ENCODE peak calls at places on chromosomes 13 and 19, in seven cellular contexts. One of them, this sample, is unnamed.

GRCh38 chr13:43268632-43269031 is 245.2 kb downstream of the DNAJC15 start:
- DNase-seq in CD4-positive, CD25-positive, alpha-beta regulatory T cell: no peak
- DNase-seq in left kidney: peak; percentile 73
- DNase-seq in WTC11: no peak
- DNase-seq in PC-9: no peak
- DNase-seq in HTR-8/SVneo: no peak
- DNase-seq in stimulated activated CD4-positive, alpha-beta T cell treated with anti-CD3 and anti-CD28 coated beads, Interleukin-4, amount 100 ng/mL, for 1 hour: no peak
- DNase-seq in this sample: no peak

GRCh38 chr19:39966617-39967016 is 4.3 kb upstream of the PSMC4 start:
- DNase-seq in CD4-positive, CD25-positive, alpha-beta regulatory T cell: no peak
- DNase-seq in left kidney: no peak
- DNase-seq in WTC11: no peak
- DNase-seq in PC-9: no peak
- DNase-seq in HTR-8/SVneo: no peak
- DNase-seq in stimulated activated CD4-positive, alpha-beta T cell treated with anti-CD3 and anti-CD28 coated beads, Interleukin-4, amount 100 ng/mL, for 1 hour: no peak
- DNase-seq in this sample: no peak

GRCh38 chr13:28753208-28753892 is 34.6 kb upstream of the SLC46A3 start:
- DNase-seq in CD4-positive, CD25-positive, alpha-beta regulatory T cell: no peak
- DNase-seq in left kidney: peak; percentile 71
- DNase-seq in WTC11: peak; percentile 36
- DNase-seq in PC-9: peak; percentile 79
- DNase-seq in HTR-8/SVneo: peak; percentile 68
- DNase-seq in stimulated activated CD4-positive, alpha-beta T cell treated with anti-CD3 and anti-CD28 coated beads, Interleukin-4, amount 100 ng/mL, for 1 hour: no peak
- DNase-seq in this sample: peak; percentile 45

GRCh38 chr13:57557979-57558529 is 73.5 kb upstream of the PCDH17 start:
- DNase-seq in CD4-positive, CD25-positive, alpha-beta regulatory T cell: no peak
- DNase-seq in left kidney: peak; percentile 55
- DNase-seq in WTC11: no peak
- DNase-seq in PC-9: no peak
- DNase-seq in HTR-8/SVneo: no peak
- DNase-seq in stimulated activated CD4-positive, alpha-beta T cell treated with anti-CD3 and anti-CD28 coated beads, Interleukin-4, amount 100 ng/mL, for 1 hour: no peak
- DNase-seq in this sample: peak; percentile 6

GRCh38 chr13:73261739-73262216 is 203.0 kb downstream of the KLF5 start:
- DNase-seq in CD4-positive, CD25-positive, alpha-beta regulatory T cell: no peak
- DNase-seq in left kidney: no peak
- DNase-seq in WTC11: no peak
- DNase-seq in PC-9: peak; percentile 38
- DNase-seq in HTR-8/SVneo: no peak
- DNase-seq in stimulated activated CD4-positive, alpha-beta T cell treated with anti-CD3 and anti-CD28 coated beads, Interleukin-4, amount 100 ng/mL, for 1 hour: no peak
- DNase-seq in this sample: no peak

GRCh38 chr13:46595136-46595917 is 42.4 kb downstream of the LRCH1 start:
- DNase-seq in CD4-positive, CD25-positive, alpha-beta regulatory T cell: no peak
- DNase-seq in left kidney: no peak
- DNase-seq in WTC11: no peak
- DNase-seq in PC-9: peak; percentile 93
- DNase-seq in HTR-8/SVneo: no peak
- DNase-seq in stimulated activated CD4-positive, alpha-beta T cell treated with anti-CD3 and anti-CD28 coated beads, Interleukin-4, amount 100 ng/mL, for 1 hour: no peak
- DNase-seq in this sample: no peak

GRCh38 chr19:38715540-38715939 is 28.7 kb downstream of the CAPN12 start:
- DNase-seq in CD4-positive, CD25-positive, alpha-beta regulatory T cell: no peak
- DNase-seq in left kidney: no peak
- DNase-seq in WTC11: no peak
- DNase-seq in PC-9: no peak
- DNase-seq in HTR-8/SVneo: no peak
- DNase-seq in stimulated activated CD4-positive, alpha-beta T cell treated with anti-CD3 and anti-CD28 coated beads, Interleukin-4, amount 100 ng/mL, for 1 hour: no peak
- DNase-seq in this sample: no peak

GRCh38 chr13:101986316-101986715 is 415.5 kb downstream of the FGF14 start:
- DNase-seq in CD4-positive, CD25-positive, alpha-beta regulatory T cell: no peak
- DNase-seq in left kidney: no peak
- DNase-seq in WTC11: no peak
- DNase-seq in PC-9: peak; percentile 22
- DNase-seq in HTR-8/SVneo: no peak
- DNase-seq in stimulated activated CD4-positive, alpha-beta T cell treated with anti-CD3 and anti-CD28 coated beads, Interleukin-4, amount 100 ng/mL, for 1 hour: no peak
- DNase-seq in this sample: no peak

GRCh38 chr19:33047422-33047821 is 17.3 kb downstream of the RHPN2 start:
- DNase-seq in CD4-positive, CD25-positive, alpha-beta regulatory T cell: no peak
- DNase-seq in left kidney: no peak
- DNase-seq in WTC11: peak; percentile 37
- DNase-seq in PC-9: peak; percentile 99
- DNase-seq in HTR-8/SVneo: no peak
- DNase-seq in stimulated activated CD4-positive, alpha-beta T cell treated with anti-CD3 and anti-CD28 coated beads, Interleukin-4, amount 100 ng/mL, for 1 hour: no peak
- DNase-seq in this sample: peak; percentile 63

GRCh38 chr19:29098863-29099481 is 114.0 kb downstream of the UQCRFS1 start:
- DNase-seq in CD4-positive, CD25-positive, alpha-beta regulatory T cell: no peak
- DNase-seq in left kidney: peak; percentile 27
- DNase-seq in WTC11: no peak
- DNase-seq in PC-9: peak; percentile 52
- DNase-seq in HTR-8/SVneo: peak; percentile 22
- DNase-seq in stimulated activated CD4-positive, alpha-beta T cell treated with anti-CD3 and anti-CD28 coated beads, Interleukin-4, amount 100 ng/mL, for 1 hour: no peak
- DNase-seq in this sample: no peak

GRCh38 chr19:11281336-11282049 is 14.5 kb upstream of the TSPAN16 start:
- DNase-seq in CD4-positive, CD25-positive, alpha-beta regulatory T cell: no peak
- DNase-seq in left kidney: no peak
- DNase-seq in WTC11: no peak
- DNase-seq in PC-9: no peak
- DNase-seq in HTR-8/SVneo: no peak
- DNase-seq in stimulated activated CD4-positive, alpha-beta T cell treated with anti-CD3 and anti-CD28 coated beads, Interleukin-4, amount 100 ng/mL, for 1 hour: no peak
- DNase-seq in this sample: no peak

GRCh38 chr13:27792393-27793218 is at the start of gene GSX1:
- DNase-seq in CD4-positive, CD25-positive, alpha-beta regulatory T cell: peak; percentile 55
- DNase-seq in left kidney: peak; percentile 95
- DNase-seq in WTC11: peak; percentile 87
- DNase-seq in PC-9: no peak
- DNase-seq in HTR-8/SVneo: peak; percentile 51
- DNase-seq in stimulated activated CD4-positive, alpha-beta T cell treated with anti-CD3 and anti-CD28 coated beads, Interleukin-4, amount 100 ng/mL, for 1 hour: peak; percentile 46
- DNase-seq in this sample: peak; percentile 92

GRCh38 chr13:50940509-50940908 is 30.9 kb downstream of the RNASEH2B start:
- DNase-seq in CD4-positive, CD25-positive, alpha-beta regulatory T cell: no peak
- DNase-seq in left kidney: no peak
- DNase-seq in WTC11: no peak
- DNase-seq in PC-9: no peak
- DNase-seq in HTR-8/SVneo: no peak
- DNase-seq in stimulated activated CD4-positive, alpha-beta T cell treated with anti-CD3 and anti-CD28 coated beads, Interleukin-4, amount 100 ng/mL, for 1 hour: no peak
- DNase-seq in this sample: no peak

GRCh38 chr19:47512948-47513319 is 1.9 kb downstream of the NAPA start:
- DNase-seq in CD4-positive, CD25-positive, alpha-beta regulatory T cell: no peak
- DNase-seq in left kidney: no peak
- DNase-seq in WTC11: no peak
- DNase-seq in PC-9: no peak
- DNase-seq in HTR-8/SVneo: no peak
- DNase-seq in stimulated activated CD4-positive, alpha-beta T cell treated with anti-CD3 and anti-CD28 coated beads, Interleukin-4, amount 100 ng/mL, for 1 hour: no peak
- DNase-seq in this sample: no peak

GRCh38 chr13:79481685-79482052 is 714 bp downstream of the NDFIP2 start:
- DNase-seq in CD4-positive, CD25-positive, alpha-beta regulatory T cell: peak; percentile 58
- DNase-seq in left kidney: no peak
- DNase-seq in WTC11: peak; percentile 21
- DNase-seq in PC-9: peak; percentile 38
- DNase-seq in HTR-8/SVneo: no peak
- DNase-seq in stimulated activated CD4-positive, alpha-beta T cell treated with anti-CD3 and anti-CD28 coated beads, Interleukin-4, amount 100 ng/mL, for 1 hour: peak; percentile 67
- DNase-seq in this sample: no peak

GRCh38 chr19:50489461-50490011 is 12.9 kb upstream of the GARIN5A start:
- DNase-seq in CD4-positive, CD25-positive, alpha-beta regulatory T cell: no peak
- DNase-seq in left kidney: peak; percentile 54
- DNase-seq in WTC11: no peak
- DNase-seq in PC-9: no peak
- DNase-seq in HTR-8/SVneo: no peak
- DNase-seq in stimulated activated CD4-positive, alpha-beta T cell treated with anti-CD3 and anti-CD28 coated beads, Interleukin-4, amount 100 ng/mL, for 1 hour: no peak
- DNase-seq in this sample: peak; percentile 75

GRCh38 chr19:39494661-39495060 is 4.1 kb upstream of the DLL3 start:
- DNase-seq in CD4-positive, CD25-positive, alpha-beta regulatory T cell: no peak
- DNase-seq in left kidney: no peak
- DNase-seq in WTC11: no peak
- DNase-seq in PC-9: no peak
- DNase-seq in HTR-8/SVneo: no peak
- DNase-seq in stimulated activated CD4-positive, alpha-beta T cell treated with anti-CD3 and anti-CD28 coated beads, Interleukin-4, amount 100 ng/mL, for 1 hour: no peak
- DNase-seq in this sample: no peak

GRCh38 chr19:2350656-2351055 is 9.4 kb upstream of the TMPRSS9 start:
- DNase-seq in CD4-positive, CD25-positive, alpha-beta regulatory T cell: no peak
- DNase-seq in left kidney: no peak
- DNase-seq in WTC11: no peak
- DNase-seq in PC-9: no peak
- DNase-seq in HTR-8/SVneo: no peak
- DNase-seq in stimulated activated CD4-positive, alpha-beta T cell treated with anti-CD3 and anti-CD28 coated beads, Interleukin-4, amount 100 ng/mL, for 1 hour: no peak
- DNase-seq in this sample: no peak

GRCh38 chr19:42089772-42090171 is 13.8 kb downstream of the ZNF574 start:
- DNase-seq in CD4-positive, CD25-positive, alpha-beta regulatory T cell: no peak
- DNase-seq in left kidney: no peak
- DNase-seq in WTC11: no peak
- DNase-seq in PC-9: no peak
- DNase-seq in HTR-8/SVneo: no peak
- DNase-seq in stimulated activated CD4-positive, alpha-beta T cell treated with anti-CD3 and anti-CD28 coated beads, Interleukin-4, amount 100 ng/mL, for 1 hour: no peak
- DNase-seq in this sample: peak; percentile 28

GRCh38 chr13:99958402-99959126 is 13.0 kb downstream of the ZIC5 start:
- DNase-seq in CD4-positive, CD25-positive, alpha-beta regulatory T cell: no peak
- DNase-seq in left kidney: no peak
- DNase-seq in WTC11: peak; percentile 60
- DNase-seq in PC-9: no peak
- DNase-seq in HTR-8/SVneo: no peak
- DNase-seq in stimulated activated CD4-positive, alpha-beta T cell treated with anti-CD3 and anti-CD28 coated beads, Interleukin-4, amount 100 ng/mL, for 1 hour: no peak
- DNase-seq in this sample: peak; percentile 83

GRCh38 chr13:107438251-107438650 is 777.1 kb downstream of the LIG4 start:
- DNase-seq in CD4-positive, CD25-positive, alpha-beta regulatory T cell: no peak
- DNase-seq in left kidney: no peak
- DNase-seq in WTC11: no peak
- DNase-seq in PC-9: no peak
- DNase-seq in HTR-8/SVneo: no peak
- DNase-seq in stimulated activated CD4-positive, alpha-beta T cell treated with anti-CD3 and anti-CD28 coated beads, Interleukin-4, amount 100 ng/mL, for 1 hour: no peak
- DNase-seq in this sample: no peak

GRCh38 chr13:98022210-98022609 is 68.7 kb downstream of the IPO5 start:
- DNase-seq in CD4-positive, CD25-positive, alpha-beta regulatory T cell: no peak
- DNase-seq in left kidney: no peak
- DNase-seq in WTC11: no peak
- DNase-seq in PC-9: no peak
- DNase-seq in HTR-8/SVneo: no peak
- DNase-seq in stimulated activated CD4-positive, alpha-beta T cell treated with anti-CD3 and anti-CD28 coated beads, Interleukin-4, amount 100 ng/mL, for 1 hour: no peak
- DNase-seq in this sample: no peak

GRCh38 chr13:31200636-31200970 is 828 bp downstream of the B3GLCT start:
- DNase-seq in CD4-positive, CD25-positive, alpha-beta regulatory T cell: no peak
- DNase-seq in left kidney: peak; percentile 88
- DNase-seq in WTC11: peak; percentile 42
- DNase-seq in PC-9: no peak
- DNase-seq in HTR-8/SVneo: peak; percentile 39
- DNase-seq in stimulated activated CD4-positive, alpha-beta T cell treated with anti-CD3 and anti-CD28 coated beads, Interleukin-4, amount 100 ng/mL, for 1 hour: peak; percentile 32
- DNase-seq in this sample: no peak

GRCh38 chr13:74868044-74868443 is 613.9 kb downstream of the TBC1D4 start:
- DNase-seq in CD4-positive, CD25-positive, alpha-beta regulatory T cell: no peak
- DNase-seq in left kidney: no peak
- DNase-seq in WTC11: no peak
- DNase-seq in PC-9: no peak
- DNase-seq in HTR-8/SVneo: no peak
- DNase-seq in stimulated activated CD4-positive, alpha-beta T cell treated with anti-CD3 and anti-CD28 coated beads, Interleukin-4, amount 100 ng/mL, for 1 hour: no peak
- DNase-seq in this sample: no peak

GRCh38 chr19:5115771-5116202 is 146.9 kb downstream of the KDM4B start:
- DNase-seq in CD4-positive, CD25-positive, alpha-beta regulatory T cell: no peak
- DNase-seq in left kidney: no peak
- DNase-seq in WTC11: no peak
- DNase-seq in PC-9: no peak
- DNase-seq in HTR-8/SVneo: no peak
- DNase-seq in stimulated activated CD4-positive, alpha-beta T cell treated with anti-CD3 and anti-CD28 coated beads, Interleukin-4, amount 100 ng/mL, for 1 hour: no peak
- DNase-seq in this sample: no peak

GRCh38 chr13:79549355-79550106 is 68.6 kb downstream of the NDFIP2 start:
- DNase-seq in CD4-positive, CD25-positive, alpha-beta regulatory T cell: no peak
- DNase-seq in left kidney: no peak
- DNase-seq in WTC11: no peak
- DNase-seq in PC-9: no peak
- DNase-seq in HTR-8/SVneo: no peak
- DNase-seq in stimulated activated CD4-positive, alpha-beta T cell treated with anti-CD3 and anti-CD28 coated beads, Interleukin-4, amount 100 ng/mL, for 1 hour: no peak
- DNase-seq in this sample: no peak

GRCh38 chr19:17468302-17469091 is 1.8 kb upstream of the SLC27A1 start:
- DNase-seq in CD4-positive, CD25-positive, alpha-beta regulatory T cell: no peak
- DNase-seq in left kidney: no peak
- DNase-seq in WTC11: no peak
- DNase-seq in PC-9: no peak
- DNase-seq in HTR-8/SVneo: no peak
- DNase-seq in stimulated activated CD4-positive, alpha-beta T cell treated with anti-CD3 and anti-CD28 coated beads, Interleukin-4, amount 100 ng/mL, for 1 hour: no peak
- DNase-seq in this sample: peak; percentile 35

GRCh38 chr19:48768989-48769713 is 13.8 kb downstream of the FGF21 start:
- DNase-seq in CD4-positive, CD25-positive, alpha-beta regulatory T cell: no peak
- DNase-seq in left kidney: peak; percentile 63
- DNase-seq in WTC11: no peak
- DNase-seq in PC-9: peak; percentile 67
- DNase-seq in HTR-8/SVneo: no peak
- DNase-seq in stimulated activated CD4-positive, alpha-beta T cell treated with anti-CD3 and anti-CD28 coated beads, Interleukin-4, amount 100 ng/mL, for 1 hour: no peak
- DNase-seq in this sample: no peak

GRCh38 chr19:33246729-33247440 is 21.2 kb upstream of the SLC7A10 start:
- DNase-seq in CD4-positive, CD25-positive, alpha-beta regulatory T cell: no peak
- DNase-seq in left kidney: no peak
- DNase-seq in WTC11: no peak
- DNase-seq in PC-9: no peak
- DNase-seq in HTR-8/SVneo: no peak
- DNase-seq in stimulated activated CD4-positive, alpha-beta T cell treated with anti-CD3 and anti-CD28 coated beads, Interleukin-4, amount 100 ng/mL, for 1 hour: no peak
- DNase-seq in this sample: peak; percentile 51

GRCh38 chr19:6092329-6093286 is 17.7 kb downstream of the RFX2 start:
- DNase-seq in CD4-positive, CD25-positive, alpha-beta regulatory T cell: no peak
- DNase-seq in left kidney: peak; percentile 95
- DNase-seq in WTC11: peak; percentile 68
- DNase-seq in PC-9: peak; percentile 85
- DNase-seq in HTR-8/SVneo: no peak
- DNase-seq in stimulated activated CD4-positive, alpha-beta T cell treated with anti-CD3 and anti-CD28 coated beads, Interleukin-4, amount 100 ng/mL, for 1 hour: no peak
- DNase-seq in this sample: peak; percentile 83

GRCh38 chr13:112748947-112749346 is 59.1 kb downstream of the ATP11A start:
- DNase-seq in CD4-positive, CD25-positive, alpha-beta regulatory T cell: no peak
- DNase-seq in left kidney: no peak
- DNase-seq in WTC11: no peak
- DNase-seq in PC-9: no peak
- DNase-seq in HTR-8/SVneo: no peak
- DNase-seq in stimulated activated CD4-positive, alpha-beta T cell treated with anti-CD3 and anti-CD28 coated beads, Interleukin-4, amount 100 ng/mL, for 1 hour: no peak
- DNase-seq in this sample: no peak

GRCh38 chr13:112672651-112673284 is 17.1 kb upstream of the ATP11A start:
- DNase-seq in CD4-positive, CD25-positive, alpha-beta regulatory T cell: no peak
- DNase-seq in left kidney: no peak
- DNase-seq in WTC11: no peak
- DNase-seq in PC-9: no peak
- DNase-seq in HTR-8/SVneo: no peak
- DNase-seq in stimulated activated CD4-positive, alpha-beta T cell treated with anti-CD3 and anti-CD28 coated beads, Interleukin-4, amount 100 ng/mL, for 1 hour: no peak
- DNase-seq in this sample: no peak

GRCh38 chr13:60617863-60618733 is 221.1 kb downstream of the TDRD3 start:
- DNase-seq in CD4-positive, CD25-positive, alpha-beta regulatory T cell: no peak
- DNase-seq in left kidney: peak; percentile 17
- DNase-seq in WTC11: peak; percentile 38
- DNase-seq in PC-9: no peak
- DNase-seq in HTR-8/SVneo: no peak
- DNase-seq in stimulated activated CD4-positive, alpha-beta T cell treated with anti-CD3 and anti-CD28 coated beads, Interleukin-4, amount 100 ng/mL, for 1 hour: no peak
- DNase-seq in this sample: peak; percentile 28

GRCh38 chr19:6519289-6519688 is 11.5 kb upstream of the TNFSF9 start:
- DNase-seq in CD4-positive, CD25-positive, alpha-beta regulatory T cell: no peak
- DNase-seq in left kidney: no peak
- DNase-seq in WTC11: no peak
- DNase-seq in PC-9: no peak
- DNase-seq in HTR-8/SVneo: no peak
- DNase-seq in stimulated activated CD4-positive, alpha-beta T cell treated with anti-CD3 and anti-CD28 coated beads, Interleukin-4, amount 100 ng/mL, for 1 hour: no peak
- DNase-seq in this sample: no peak

GRCh38 chr13:112113851-112114250 is 46.9 kb downstream of the SOX1 start:
- DNase-seq in CD4-positive, CD25-positive, alpha-beta regulatory T cell: no peak
- DNase-seq in left kidney: no peak
- DNase-seq in WTC11: no peak
- DNase-seq in PC-9: no peak
- DNase-seq in HTR-8/SVneo: no peak
- DNase-seq in stimulated activated CD4-positive, alpha-beta T cell treated with anti-CD3 and anti-CD28 coated beads, Interleukin-4, amount 100 ng/mL, for 1 hour: no peak
- DNase-seq in this sample: no peak

GRCh38 chr19:1512671-1513491 is at the start of gene ADAMTSL5:
- DNase-seq in CD4-positive, CD25-positive, alpha-beta regulatory T cell: peak; percentile 85
- DNase-seq in left kidney: peak; percentile 52
- DNase-seq in WTC11: peak; percentile 45
- DNase-seq in PC-9: no peak
- DNase-seq in HTR-8/SVneo: peak; percentile 74
- DNase-seq in stimulated activated CD4-positive, alpha-beta T cell treated with anti-CD3 and anti-CD28 coated beads, Interleukin-4, amount 100 ng/mL, for 1 hour: peak; percentile 66
- DNase-seq in this sample: peak; percentile 90

GRCh38 chr19:31233288-31233687 is 115.9 kb downstream of the TSHZ3 start:
- DNase-seq in CD4-positive, CD25-positive, alpha-beta regulatory T cell: no peak
- DNase-seq in left kidney: no peak
- DNase-seq in WTC11: no peak
- DNase-seq in PC-9: no peak
- DNase-seq in HTR-8/SVneo: no peak
- DNase-seq in stimulated activated CD4-positive, alpha-beta T cell treated with anti-CD3 and anti-CD28 coated beads, Interleukin-4, amount 100 ng/mL, for 1 hour: no peak
- DNase-seq in this sample: no peak

GRCh38 chr13:37208052-37208451 is 102.6 kb upstream of the CSNK1A1L start:
- DNase-seq in CD4-positive, CD25-positive, alpha-beta regulatory T cell: no peak
- DNase-seq in left kidney: peak; percentile 6
- DNase-seq in WTC11: no peak
- DNase-seq in PC-9: no peak
- DNase-seq in HTR-8/SVneo: no peak
- DNase-seq in stimulated activated CD4-positive, alpha-beta T cell treated with anti-CD3 and anti-CD28 coated beads, Interleukin-4, amount 100 ng/mL, for 1 hour: no peak
- DNase-seq in this sample: no peak

This sample was measured in H7.